ENCODE peak calls at places on chromosomes 4 and X, in six cellular contexts. M is HTR-8/SVneo; U is stimulated activated CD4-positive, alpha-beta T cell treated with anti-CD3 and anti-CD28 coated beads, Interleukin-1b, Interleukin-23, amount 100 ng/mL, for 1 hour; Y is activated CD8-positive, alpha-beta memory T cell treated with anti-CD3 and anti-CD28 coated beads, Interleukin-2, amount 10 ng/mL, durations not matched to agents 7 days and 5 days; F is COR-L47; H is retinal pigment epithelial cell. X is an unnamed sample.

GRCh38 chr4:156999175-156999517 is 27.5 kb upstream of the PDGFC start:
- DNase-seq in M (peak; percentile 76), U (no peak), Y (no peak), F (peak; percentile 57), H (peak; percentile 97), X (peak; percentile 98)

GRCh38 chrX:37998586-37999267 is 7.6 kb upstream of the SYTL5 start:
- DNase-seq in M (no peak), U (no peak), Y (no peak), F (peak; percentile 47), H (no peak), X (peak; percentile 76)

GRCh38 chr4:114535725-114536124 is 62.9 kb upstream of the UGT8 start:
- DNase-seq in M (no peak), U (no peak), Y (no peak), F (no peak), H (no peak), X (no peak)

GRCh38 chr4:20538922-20539321 is 161.3 kb upstream of the PACRGL start:
- DNase-seq in M (no peak), U (no peak), Y (no peak), F (peak; percentile 25), H (no peak), X (peak; percentile 17)

GRCh38 chrX:65596270-65596669 is 61.7 kb upstream of the LAS1L start:
- DNase-seq in M (peak; percentile 13), U (no peak), Y (peak; percentile 84), F (no peak), H (no peak), X (peak; percentile 62)

GRCh38 chr4:64781737-64782326 is 372.6 kb upstream of the TECRL start:
- DNase-seq in M (peak; percentile 3), U (no peak), Y (no peak), F (peak; percentile 9), H (peak; percentile 11), X (peak; percentile 34)

GRCh38 chr4:31081375-31081774 is 361.2 kb downstream of the PCDH7 start:
- DNase-seq in M (peak; percentile 23), U (no peak), Y (no peak), F (no peak), H (no peak), X (peak; percentile 85)

GRCh38 chr4:113449407-113449974 is 312.0 kb downstream of the CAMK2D start:
- DNase-seq in M (no peak), U (no peak), Y (no peak), F (no peak), H (no peak), X (peak; percentile 44)

GRCh38 chrX:10582945-10583344 is 37.4 kb downstream of the MID1 start:
- DNase-seq in M (no peak), U (no peak), Y (no peak), F (no peak), H (no peak), X (peak; percentile 68)

GRCh38 chr4:7124643-7125442 is 57.0 kb upstream of the GRPEL1 start:
- DNase-seq in M (no peak), U (no peak), Y (no peak), F (no peak), H (peak; percentile 78), X (peak; percentile 96)

GRCh38 chr4:82786794-82787193 is 11.8 kb downstream of the SCD5 start:
- DNase-seq in M (no peak), U (no peak), Y (peak; percentile 3), F (no peak), H (no peak), X (no peak)

GRCh38 chr4:4542824-4543485 is 1.1 kb upstream of the STX18 start:
- DNase-seq in M (no peak), U (no peak), Y (no peak), F (peak; percentile 7), H (no peak), X (no peak)

GRCh38 chr4:167940217-167940616 is 152.1 kb upstream of the ANXA10 start:
- DNase-seq in M (no peak), U (no peak), Y (no peak), F (no peak), H (no peak), X (no peak)

GRCh38 chr4:37068580-37068979 is 176.0 kb upstream of the NWD2 start:
- DNase-seq in M (no peak), U (no peak), Y (no peak), F (no peak), H (no peak), X (no peak)

GRCh38 chrX:152904151-152905080 is 6.5 kb downstream of the ZNF185 start:
- DNase-seq in M (peak; percentile 38), U (no peak), Y (peak; percentile 45), F (peak; percentile 2), H (no peak), X (peak; percentile 36)

GRCh38 chrX:155094468-155095061 is 23.3 kb downstream of the BRCC3 start:
- DNase-seq in M (peak; percentile 1), U (no peak), Y (no peak), F (peak; percentile 4), H (no peak), X (peak; percentile 15)

GRCh38 chrX:16185725-16186136 is 18.4 kb downstream of the MAGEB17 start:
- DNase-seq in M (peak; percentile 82), U (no peak), Y (no peak), F (no peak), H (peak; percentile 50), X (peak; percentile 79)

GRCh38 chrX:27964432-27964831 is 16.8 kb downstream of the DCAF8L1 start:
- DNase-seq in M (no peak), U (no peak), Y (no peak), F (no peak), H (no peak), X (peak; percentile 0)

GRCh38 chrX:50448565-50448964 is 22.1 kb downstream of the DGKK start:
- DNase-seq in M (no peak), U (no peak), Y (peak; percentile 39), F (no peak), H (no peak), X (peak; percentile 1)

GRCh38 chrX:149910178-149910695 is 19.1 kb upstream of the HSFX4 start:
- DNase-seq in M (no peak), U (no peak), Y (no peak), F (no peak), H (no peak), X (no peak)

GRCh38 chr4:105966046-105966445 is 70.8 kb downstream of the NPNT start:
- DNase-seq in M (peak; percentile 34), U (no peak), Y (no peak), F (no peak), H (no peak), X (peak; percentile 79)

GRCh38 chr4:185810746-185811508 is 1.1 kb downstream of the SORBS2 start:
- DNase-seq in M (no peak), U (no peak), Y (no peak), F (no peak), H (no peak), X (no peak)

GRCh38 chr4:168484626-168485025 is 4.3 kb upstream of the DDX60L start:
- DNase-seq in M (no peak), U (no peak), Y (no peak), F (no peak), H (no peak), X (peak; percentile 93)

GRCh38 chrX:145405012-145405411 is 157.7 kb downstream of the SPANXN1 start:
- DNase-seq in M (peak; percentile 0), U (no peak), Y (no peak), F (no peak), H (no peak), X (peak; percentile 24)

GRCh38 chrX:68697465-68698125 is 50.1 kb downstream of the STARD8 start:
- DNase-seq in M (no peak), U (no peak), Y (no peak), F (no peak), H (no peak), X (no peak)

GRCh38 chr4:166432842-166433241 is 559.8 kb downstream of the TLL1 start:
- DNase-seq in M (no peak), U (no peak), Y (no peak), F (no peak), H (no peak), X (no peak)

GRCh38 chr4:89486042-89486441 is 178.4 kb upstream of the GPRIN3 start:
- DNase-seq in M (peak; percentile 18), U (no peak), Y (no peak), F (peak; percentile 33), H (no peak), X (peak; percentile 61)

GRCh38 chr4:92305148-92305877 is 1.5 kb downstream of the GRID2 start:
- DNase-seq in M (peak; percentile 41), U (no peak), Y (no peak), F (peak; percentile 91), H (peak; percentile 62), X (peak; percentile 59)

GRCh38 chr4:110395416-110395815 is 80.5 kb upstream of the ENPEP start:
- DNase-seq in M (no peak), U (no peak), Y (no peak), F (no peak), H (no peak), X (no peak)

GRCh38 chr4:13543648-13544555 is at the start of gene NKX3-2:
- DNase-seq in M (no peak), U (no peak), Y (no peak), F (peak; percentile 23), H (no peak), X (no peak)

GRCh38 chr4:15436515-15436914 is 8.7 kb downstream of the C1QTNF7 start:
- DNase-seq in M (peak; percentile 12), U (no peak), Y (no peak), F (peak; percentile 1), H (peak; percentile 62), X (peak; percentile 82)

GRCh38 chr4:123588631-123589223 is 192.1 kb downstream of the SPRY1 start:
- DNase-seq in M (no peak), U (no peak), Y (no peak), F (peak; percentile 62), H (no peak), X (no peak)

GRCh38 chrX:47831788-47832187 is 4.9 kb upstream of the ZNF81 start:
- DNase-seq in M (peak; percentile 18), U (peak; percentile 3), Y (peak; percentile 68), F (peak; percentile 2), H (no peak), X (peak; percentile 20)

GRCh38 chr4:124262211-124263179 is 450.0 kb downstream of the ANKRD50 start:
- DNase-seq in M (peak; percentile 56), U (no peak), Y (peak; percentile 59), F (peak; percentile 79), H (peak; percentile 49), X (peak; percentile 90)

X was measured in iris pigment epithelial cell.